ENCODE peak calls at places on chromosomes 6 and 20, in five cellular contexts. O is endodermal cell, E is A673, J is right atrium auricular region, K is transverse colon. L is an unnamed sample. For H3K36me3, the result is how much of the 10 kb centered on the place peaks cover.

GRCh38 chr6:157558487-157559200 is 177.7 kb downstream of the ZDHHC14 start:
- DNase-seq in E (no peak), J (no peak), O (no peak), K (no peak), L (no peak)

GRCh38 chr6:61555993-61556392 is 730.0 kb downstream of the KHDRBS2 start:
- DNase-seq in J (no peak), E (no peak), O (no peak), K (no peak), L (no peak)

GRCh38 chr6:108260126-108260808 is 573 bp downstream of the SNX3 start:
- DNase-seq in E (peak), J (peak), O (no peak), K (peak), L (no peak)

GRCh38 chr6:114430534-114431124 is 87.8 kb upstream of the HS3ST5 start:
- DNase-seq in K (no peak), E (no peak), J (no peak), O (peak), L (no peak)

GRCh38 chr20:35306931-35307517 is 14.8 kb upstream of the FAM83C start:
- DNase-seq in E (peak), O (peak), K (peak), J (no peak), L (no peak)

GRCh38 chr20:9919271-9920014 is 80.6 kb upstream of the PAK5 start:
- DNase-seq in K (no peak), J (no peak), O (no peak), E (no peak), L (peak)

GRCh38 chr20:58268936-58269619 is 40.4 kb upstream of the RAB22A start:
- DNase-seq in J (no peak), E (no peak), K (no peak), O (no peak), L (no peak)

GRCh38 chr6:72748759-72749158 is 126.9 kb downstream of the KCNQ5 start:
- DNase-seq in E (peak), J (no peak), O (no peak), K (no peak), L (no peak)

GRCh38 chr6:106740287-106740686 is 110.9 kb downstream of the QRSL1 start:
- DNase-seq in K (no peak), E (no peak), O (no peak), J (no peak), L (no peak)

GRCh38 chr20:36352843-36353553 is 46.9 kb downstream of the DLGAP4 start:
- DNase-seq in O (peak), K (no peak), E (no peak), J (no peak), L (no peak)

GRCh38 chr6:135314543-135314942 is 133.4 kb downstream of the MYB start:
- DNase-seq in O (no peak), E (no peak), K (no peak), J (no peak), L (no peak)

GRCh38 chr20:3710703-3711417 is 1.5 kb downstream of the SIGLEC1 start:
- DNase-seq in O (peak), K (peak), E (peak), J (peak), L (peak)

GRCh38 chr6:77456531-77457248 is 6.6 kb downstream of the HTR1B start:
- DNase-seq in K (no peak), O (peak), E (peak), J (no peak), L (no peak)

GRCh38 chr6:86474081-86474480 is 463.2 kb upstream of the HTR1E start:
- DNase-seq in K (no peak), E (no peak), O (no peak), J (no peak), L (no peak)

GRCh38 chr20:10537850-10538480 is 102.9 kb downstream of the SLX4IP start:
- DNase-seq in E (no peak), J (no peak), K (no peak), O (no peak), L (no peak)

GRCh38 chr20:10547276-10548114 is 112.4 kb downstream of the SLX4IP start:
- DNase-seq in E (no peak), K (no peak), O (peak), J (no peak), L (no peak)

GRCh38 chr20:58065508-58066361 is 162.7 kb downstream of the ANKRD60 start:
- DNase-seq in O (peak), J (peak), K (no peak), E (no peak), L (no peak)

GRCh38 chr6:44004136-44004535 is 123.1 kb downstream of the MRPL14 start:
- DNase-seq in E (peak), K (no peak), J (no peak), O (peak), L (no peak)

GRCh38 chr6:128659878-128660622 is 139.7 kb upstream of the PTPRK start:
- DNase-seq in J (no peak), K (no peak), E (no peak), O (no peak), L (no peak)

GRCh38 chr20:33518071-33518470 is 28.2 kb downstream of the CBFA2T2 start:
- DNase-seq in J (no peak), O (no peak), K (no peak), E (peak), L (no peak)

GRCh38 chr6:75503291-75503690 is 9.7 kb upstream of the FILIP1 start:
- DNase-seq in O (no peak), J (no peak), E (no peak), K (no peak), L (no peak)

GRCh38 chr20:24910461-24910860 is 38.6 kb upstream of the CST7 start:
- DNase-seq in J (no peak), O (peak), E (no peak), K (no peak), L (no peak)

GRCh38 chr6:125943528-125944433 is 12.8 kb upstream of the HINT3 start:
- DNase-seq in E (no peak), J (no peak), K (no peak), O (no peak), L (no peak)

GRCh38 chr6:141988954-141989705 is 143.6 kb upstream of the GJE1 start:
- DNase-seq in J (no peak), E (peak), O (peak), K (no peak), L (peak)

GRCh38 chr20:60349418-60349817 is 391.2 kb downstream of the CDH26 start:
- DNase-seq in K (no peak), E (no peak), O (peak), J (no peak), L (no peak)

GRCh38 chr6:83258517-83258916 is 65.4 kb downstream of the RWDD2A start:
- DNase-seq in O (no peak), K (no peak), J (no peak), E (peak), L (no peak)

GRCh38 chr20:41231850-41232249 is 85.7 kb downstream of the ZHX3 start:
- DNase-seq in O (no peak), K (no peak), E (no peak), J (no peak), L (no peak)

GRCh38 chr6:134868812-134869211 is 81.1 kb downstream of the ALDH8A1 start:
- DNase-seq in O (no peak), J (no peak), E (no peak), K (no peak), L (no peak)

GRCh38 chr6:141610741-141611140 is 522.0 kb upstream of the GJE1 start:
- DNase-seq in J (no peak), O (peak), K (no peak), E (peak), L (no peak)

GRCh38 chr6:11934638-11935037 is 77.5 kb upstream of the HIVEP1 start:
- DNase-seq in E (no peak), O (no peak), K (no peak), J (no peak), L (no peak)

GRCh38 chr6:2739335-2739734 is 11.4 kb downstream of the MYLK4 start:
- DNase-seq in J (no peak), O (no peak), E (peak), K (no peak), L (no peak)

GRCh38 chr6:111997078-111997862 is 56.6 kb upstream of the CCN6 start:
- DNase-seq in J (peak), E (peak), O (peak), K (peak), L (peak)

GRCh38 chr6:135637701-135638100 is 140.2 kb upstream of the AHI1 start:
- DNase-seq in K (no peak), O (no peak), E (no peak), J (no peak), L (no peak)

GRCh38 chr20:41178495-41178894 is 41.2 kb downstream of the PLCG1 start:
- DNase-seq in E (no peak), O (peak), J (no peak), K (no peak), L (no peak)

GRCh38 chr20:58546312-58546711 is 31.1 kb upstream of the APCDD1L start:
- DNase-seq in E (no peak), O (peak), J (peak), K (no peak), L (no peak)

GRCh38 chr6:16437095-16437494 is 198.7 kb downstream of the GMPR start:
- DNase-seq in K (no peak), E (no peak), J (no peak), O (no peak), L (no peak)

GRCh38 chr6:33771342-33772113 is 17.4 kb downstream of the LEMD2 start:
- DNase-seq in J (peak), E (peak), O (peak), K (peak), L (peak)
- TF ChIP-seq CTCF in J (peak), E (peak), O (peak), K (peak), L (peak)

GRCh38 chr6:100514603-100515002 is 49.9 kb upstream of the SIM1 start:
- DNase-seq in E (no peak), K (no peak), O (no peak), J (no peak), L (no peak)
- H3K36me3 ChIP-seq in E (under half), K (under half), O (under half), J (under half), L (under half)

GRCh38 chr6:110341671-110342304 is 16.4 kb downstream of the METTL24 start:
- DNase-seq in O (peak), J (no peak), E (no peak), K (no peak), L (no peak)
- TF ChIP-seq CTCF in O (peak), J (peak), E (peak), K (peak), L (peak)

DNA sequence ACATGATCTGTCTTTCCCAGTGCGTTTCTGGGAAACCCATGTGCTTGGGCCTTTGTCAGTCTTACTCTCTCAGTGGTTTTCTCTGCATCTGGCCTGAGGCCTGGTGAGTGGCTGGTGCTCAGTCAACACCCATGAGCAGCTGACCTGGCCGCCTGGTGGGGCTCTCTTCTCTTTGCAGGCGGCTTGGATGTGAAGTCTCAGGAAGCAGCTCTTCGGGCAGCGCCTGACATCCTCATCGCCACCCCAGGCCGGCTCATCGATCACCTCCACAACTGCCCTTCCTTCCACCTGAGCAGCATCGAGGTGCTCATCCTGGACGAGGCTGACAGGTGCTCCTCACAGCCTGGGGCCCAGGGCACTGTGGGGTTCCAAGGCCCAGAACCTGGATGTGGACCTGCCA is 10.8 kb downstream of the DDX27 start:
- DNase-seq in K (no peak), E (no peak), O (no peak), J (no peak), L (no peak)
- H3K36me3 ChIP-seq in K (under half), E (half or more), O (half or more), J (half or more), L (under half)

DNA sequence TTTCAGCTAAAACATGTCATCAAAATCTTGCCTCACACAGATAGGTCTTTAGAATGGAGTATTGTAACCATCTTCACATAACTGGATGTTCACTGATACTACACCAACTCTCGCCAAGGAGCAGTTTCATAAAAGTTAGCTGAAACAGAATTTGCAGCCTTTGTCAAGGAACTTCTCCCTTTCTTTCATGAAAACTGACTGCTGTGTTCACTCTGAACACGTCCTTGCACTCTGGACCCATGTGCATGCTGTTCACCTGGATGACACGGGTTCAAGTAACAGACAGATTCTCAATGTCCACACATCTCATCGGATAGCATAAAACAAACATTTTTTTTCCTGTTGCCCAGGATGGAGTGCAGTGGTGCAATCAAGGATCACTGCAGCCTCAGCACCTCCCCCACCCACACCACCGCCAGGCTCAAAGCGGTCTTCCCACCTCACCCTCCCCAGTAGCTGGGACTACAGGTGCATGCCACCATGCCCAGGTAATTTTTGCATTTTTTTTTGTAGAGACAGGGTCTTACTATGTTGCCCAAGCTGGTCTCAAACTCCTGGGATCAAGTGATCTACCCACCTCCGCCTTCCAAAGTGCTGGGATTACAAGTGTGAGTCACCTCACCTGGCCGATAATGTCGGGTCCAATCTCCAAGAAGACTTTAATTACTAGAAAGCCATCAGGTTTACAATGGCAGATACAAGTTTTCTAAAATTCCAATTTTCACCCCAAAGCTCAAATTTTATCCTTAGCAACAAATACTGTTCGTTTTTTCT is 9.4 kb downstream of the DIDO1 start:
- DNase-seq in O (no peak), K (no peak), E (no peak), J (no peak), L (no peak)
- TF ChIP-seq CTCF in O (no peak), K (no peak), E (no peak), J (no peak), L (no peak)

GRCh38 chr6:169426611-169427010 is 173.0 kb upstream of the THBS2 start:
- DNase-seq in K (no peak), J (no peak), O (no peak), E (no peak), L (no peak)
- H3K36me3 ChIP-seq in K (under half), J (under half), O (under half), E (under half), L (under half)